ENCODE peak calls at places on chromosomes 16 and 17, in five cellular contexts. V, I, T, S and P are unnamed samples.

GRCh38 chr17:76277300-76278267 is 12.4 kb downstream of the UBALD2 start:
- DNase-seq in V (no peak), I (no peak), T (no peak), S (no peak), P (no peak)

GRCh38 chr17:75524269-75524970 is 1.1 kb upstream of the LLGL2 start:
- DNase-seq in V (no peak), I (no peak), T (no peak), S (no peak), P (no peak)

GRCh38 chr16:79645701-79646100 is 45.2 kb upstream of the MAF start:
- DNase-seq in V (no peak), I (no peak), T (no peak), S (no peak), P (no peak)

GRCh38 chr17:57255776-57256681 is at the start of gene MSI2:
- DNase-seq in V (no peak), I (peak), T (peak), S (peak), P (peak)

GRCh38 chr17:909642-910323 is 69.8 kb downstream of the NXN start:
- DNase-seq in V (no peak), I (no peak), T (no peak), S (no peak), P (no peak)

GRCh38 chr17:12659500-12659899 is 6.2 kb upstream of the MYOCD start:
- DNase-seq in V (no peak), I (no peak), T (no peak), S (no peak), P (no peak)

GRCh38 chr17:55734128-55734781 is 11.6 kb upstream of the TMEM100 start:
- DNase-seq in V (no peak), I (no peak), T (no peak), S (no peak), P (no peak)

GRCh38 chr17:29686998-29687397 is 64.3 kb upstream of the CORO6 start:
- DNase-seq in V (no peak), I (no peak), T (no peak), S (no peak), P (no peak)

GRCh38 chr16:84795338-84796053 is 24.3 kb upstream of the CRISPLD2 start:
- DNase-seq in V (peak), I (peak), T (peak), S (no peak), P (no peak)

GRCh38 chr16:29848420-29849297 is 14.4 kb downstream of the CDIPT start:
- DNase-seq in V (no peak), I (no peak), T (peak), S (peak), P (peak)

GRCh38 chr16:81796585-81797346 is 17.7 kb downstream of the PLCG2 start:
- DNase-seq in V (no peak), I (no peak), T (no peak), S (no peak), P (no peak)

DNA sequence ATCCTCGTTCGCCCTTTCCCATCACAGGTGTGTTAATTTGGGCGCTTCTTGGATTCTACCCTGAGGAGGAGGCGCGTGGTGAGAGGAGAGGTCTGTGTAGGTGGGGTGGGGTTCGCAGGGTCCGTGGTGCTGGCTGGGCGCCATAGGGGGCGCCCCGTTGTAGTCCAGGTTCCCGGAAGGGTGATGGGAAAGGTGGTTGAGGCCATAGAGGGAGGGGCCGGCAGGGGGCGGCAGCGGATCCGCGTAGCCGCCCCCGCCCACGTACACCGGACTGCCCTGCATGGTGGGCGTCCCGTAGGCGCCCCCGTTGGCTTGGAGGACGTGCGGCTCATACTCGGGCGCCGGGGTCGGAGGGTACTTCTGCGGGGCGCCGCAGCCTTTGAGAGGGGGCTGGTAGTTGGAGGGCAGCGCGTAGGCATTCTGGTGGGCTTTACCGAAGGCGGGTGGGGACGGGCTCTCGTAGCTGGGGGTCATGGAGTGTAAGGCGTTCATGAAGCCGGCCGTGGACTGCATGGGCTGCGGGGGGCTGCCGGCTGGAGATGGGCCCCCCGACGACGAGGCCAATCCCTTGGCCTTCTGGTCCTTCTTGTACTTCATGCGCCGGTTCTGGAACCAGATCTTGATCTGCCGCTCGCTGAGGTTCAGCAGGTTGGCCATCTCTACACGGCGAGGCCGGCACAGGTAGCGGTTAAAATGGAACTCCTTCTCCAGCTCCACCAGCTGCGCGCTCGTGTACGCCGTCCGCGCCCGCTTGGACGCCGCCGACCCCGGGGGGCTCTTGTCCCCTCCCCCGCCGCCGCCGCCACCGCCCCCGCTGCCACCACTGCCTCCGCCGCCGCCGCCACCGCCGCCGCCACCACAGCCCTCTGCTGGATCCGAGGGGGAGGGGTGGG is 5.7 kb upstream of the HOXB2 start:
- DNase-seq in V (no peak), I (no peak), T (no peak), S (no peak), P (no peak)
- TF ChIP-seq CTCF in V (no peak), I (no peak), T (no peak), S (peak), P (peak)

DNA sequence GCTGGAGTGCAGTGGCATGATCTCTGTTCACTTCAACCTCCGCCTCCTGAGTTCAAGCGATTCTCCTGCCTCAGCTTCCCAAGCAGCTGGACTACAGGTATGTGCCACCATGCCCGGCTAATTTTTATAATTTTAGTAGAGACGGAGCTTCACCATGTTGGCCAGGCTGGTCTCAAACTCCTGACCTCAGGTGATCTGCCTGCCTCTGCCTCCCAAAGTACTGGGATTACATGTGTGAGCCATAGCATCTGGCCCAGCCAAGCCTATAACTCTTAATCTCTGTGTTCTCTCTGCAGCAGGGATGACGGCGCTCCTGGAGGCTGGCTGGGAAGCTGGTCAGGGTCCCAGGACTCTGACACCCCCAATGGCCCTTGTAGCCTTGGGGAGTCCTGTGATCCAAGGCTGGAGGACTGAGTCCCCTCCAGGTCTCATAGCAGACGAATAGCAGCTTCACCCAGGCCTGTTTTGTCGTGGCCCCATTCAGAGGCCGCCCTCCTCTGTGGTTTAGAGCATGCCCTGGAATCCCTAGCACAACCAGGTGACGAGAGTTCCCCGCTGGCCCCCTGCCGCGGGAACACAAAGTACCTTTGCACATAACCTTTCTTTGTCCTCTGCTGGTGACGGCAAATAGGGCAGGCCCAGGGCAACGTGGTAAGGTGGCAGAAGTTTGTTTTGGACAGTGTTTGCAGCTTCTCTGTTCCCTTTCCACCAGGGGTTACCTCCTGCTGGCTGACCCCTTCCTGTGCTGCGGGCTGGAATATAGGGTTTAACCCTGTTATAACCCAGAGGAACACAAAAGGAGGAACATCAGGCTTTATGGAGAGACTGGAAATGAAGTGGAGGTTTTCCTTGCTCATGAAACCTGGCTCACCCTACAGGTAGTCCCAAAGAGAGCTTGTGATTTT is 43.0 kb upstream of the TOB1 start:
- DNase-seq in V (no peak), I (no peak), T (no peak), S (no peak), P (peak)
- TF ChIP-seq CTCF in V (no peak), I (no peak), T (no peak), S (no peak), P (peak)

GRCh38 chr16:1351582-1352362 is at the start of the genes GNPTG and TSR3:
- DNase-seq in V (no peak), I (peak), T (peak), S (peak), P (peak)
- TF ChIP-seq CTCF in V (no peak), I (no peak), T (no peak), S (no peak), P (no peak)

GRCh38 chr17:37790153-37790552 is 45.3 kb upstream of the HNF1B start:
- DNase-seq in V (no peak), I (no peak), T (no peak), S (no peak), P (no peak)

GRCh38 chr17:37792787-37793186 is 47.9 kb upstream of the HNF1B start:
- DNase-seq in V (no peak), I (no peak), T (no peak), S (no peak), P (no peak)

GRCh38 chr17:37789166-37789565 is 44.3 kb upstream of the HNF1B start:
- DNase-seq in V (no peak), I (no peak), T (peak), S (no peak), P (no peak)

GRCh38 chr17:37791985-37792384 is 47.1 kb upstream of the HNF1B start:
- DNase-seq in V (no peak), I (no peak), T (no peak), S (no peak), P (no peak)

DNA sequence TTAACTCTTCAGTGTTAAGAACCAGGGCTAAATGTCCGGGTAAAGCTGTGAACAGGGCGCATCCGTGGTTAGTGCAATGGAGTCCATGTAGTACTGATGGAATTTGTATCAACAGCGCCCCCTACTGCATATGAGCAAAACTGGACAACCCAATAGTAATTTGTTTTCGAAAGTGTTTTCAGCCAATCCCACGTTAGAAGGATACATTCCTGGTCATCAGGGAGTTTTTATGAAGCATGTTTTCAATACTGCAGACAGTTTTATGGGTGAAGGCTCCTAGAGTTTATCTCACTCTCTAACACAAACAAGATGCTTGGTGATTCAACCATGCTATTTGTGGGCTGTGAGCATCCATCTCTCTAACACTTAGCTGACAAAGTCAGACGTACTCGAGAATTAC is 46.6 kb upstream of the HNF1B start:
- DNase-seq in V (no peak), I (no peak), T (peak), S (no peak), P (no peak)
- TF ChIP-seq CTCF in V (peak), I (no peak), T (peak), S (peak), P (peak)

DNA sequence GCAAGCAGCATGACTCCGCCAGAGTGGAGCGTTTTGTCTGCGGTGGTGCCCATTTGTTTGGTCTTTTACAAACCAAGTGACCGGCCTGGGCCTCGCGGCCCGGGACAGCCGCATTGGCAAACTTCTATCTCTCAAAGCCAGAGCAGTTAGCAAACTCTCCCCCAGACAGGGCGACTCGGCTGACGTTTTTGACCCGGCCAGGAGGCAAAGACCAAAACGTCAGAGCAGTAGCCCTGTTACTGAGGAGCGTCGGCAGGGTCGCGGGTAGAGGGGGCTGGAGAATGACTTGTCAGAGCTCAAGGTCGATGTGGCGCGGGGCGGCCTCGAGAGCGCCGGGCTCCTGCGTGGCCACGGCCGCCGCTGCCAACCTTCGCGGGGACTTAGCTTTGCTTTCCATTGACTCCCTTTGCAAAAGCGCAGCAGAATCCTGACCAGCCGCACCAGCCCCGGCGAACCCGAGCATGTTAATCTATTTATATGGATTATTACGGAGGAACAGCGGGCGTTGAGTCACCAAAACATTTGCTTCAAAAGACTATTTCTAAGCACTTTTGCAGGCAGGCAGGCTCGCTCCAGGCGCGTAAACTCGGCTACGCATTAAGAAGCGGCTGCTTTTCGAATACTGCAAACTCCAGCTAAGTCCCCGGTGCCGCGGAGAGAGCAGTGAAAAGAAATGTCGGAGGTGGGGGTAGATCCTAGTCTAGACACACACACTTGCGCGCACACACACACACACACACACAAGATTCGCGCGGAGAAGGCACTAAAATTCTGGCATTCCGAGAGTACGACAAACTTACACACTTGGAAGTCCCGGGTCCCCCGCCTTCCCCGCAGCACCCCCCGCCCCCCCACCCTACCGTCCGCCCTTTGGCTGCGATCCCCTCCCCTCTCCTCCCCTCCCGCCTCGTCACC is 600 bp upstream of the SOX9 start:
- DNase-seq in V (no peak), I (no peak), T (peak), S (peak), P (peak)
- TF ChIP-seq CTCF in V (peak), I (no peak), T (no peak), S (no peak), P (no peak)

GRCh38 chr17:9233761-9234160 is 212.5 kb downstream of the NTN1 start:
- DNase-seq in V (peak), I (no peak), T (no peak), S (no peak), P (no peak)
- TF ChIP-seq CTCF in V (no peak), I (no peak), T (no peak), S (no peak), P (no peak)